ENCODE peak calls at places on chromosome 19, in seven cellular contexts. One of them, this sample, is unnamed.

GRCh38 chr19:14974488-14974887 is 5.2 kb downstream of the SLC1A6 start:
- DNase-seq in adrenal gland: no peak
- DNase-seq in stomach: no peak
- DNase-seq in brain microvascular endothelial cell: no peak
- DNase-seq in OCI-LY7: no peak
- DNase-seq in NCI-H2081: no peak
- DNase-seq in stimulated activated CD8-positive, alpha-beta memory T cell treated with anti-CD3 and anti-CD28 coated beads, Interleukin-2, amount 100 ng/mL, for 48 hours: no peak
- DNase-seq in this sample: no peak

GRCh38 chr19:50719566-50719965 is at the start of gene SHANK1:
- DNase-seq in stimulated activated CD8-positive, alpha-beta memory T cell treated with anti-CD3 and anti-CD28 coated beads, Interleukin-2, amount 100 ng/mL, for 48 hours: no peak
- DNase-seq in OCI-LY7: no peak
- DNase-seq in brain microvascular endothelial cell: no peak
- DNase-seq in stomach: no peak
- DNase-seq in adrenal gland: no peak
- DNase-seq in NCI-H2081: no peak
- DNase-seq in this sample: peak

GRCh38 chr19:32829345-32829896 is 40.1 kb downstream of the SLC7A9 start:
- DNase-seq in OCI-LY7: no peak
- DNase-seq in stomach: no peak
- DNase-seq in adrenal gland: no peak
- DNase-seq in stimulated activated CD8-positive, alpha-beta memory T cell treated with anti-CD3 and anti-CD28 coated beads, Interleukin-2, amount 100 ng/mL, for 48 hours: no peak
- DNase-seq in NCI-H2081: no peak
- DNase-seq in brain microvascular endothelial cell: no peak
- DNase-seq in this sample: no peak

GRCh38 chr19:29031216-29031615 is 181.7 kb downstream of the UQCRFS1 start:
- DNase-seq in NCI-H2081: no peak
- DNase-seq in stomach: no peak
- DNase-seq in brain microvascular endothelial cell: no peak
- DNase-seq in adrenal gland: no peak
- DNase-seq in OCI-LY7: no peak
- DNase-seq in stimulated activated CD8-positive, alpha-beta memory T cell treated with anti-CD3 and anti-CD28 coated beads, Interleukin-2, amount 100 ng/mL, for 48 hours: no peak
- DNase-seq in this sample: no peak

GRCh38 chr19:16022681-16023557 is 53.4 kb upstream of the TPM4 start:
- DNase-seq in brain microvascular endothelial cell: no peak
- DNase-seq in adrenal gland: no peak
- DNase-seq in NCI-H2081: no peak
- DNase-seq in stomach: no peak
- DNase-seq in stimulated activated CD8-positive, alpha-beta memory T cell treated with anti-CD3 and anti-CD28 coated beads, Interleukin-2, amount 100 ng/mL, for 48 hours: no peak
- DNase-seq in OCI-LY7: no peak
- DNase-seq in this sample: no peak

GRCh38 chr19:40735003-40735771 is 15.1 kb downstream of the ACTMAP start:
- DNase-seq in brain microvascular endothelial cell: no peak
- DNase-seq in OCI-LY7: no peak
- DNase-seq in NCI-H2081: no peak
- DNase-seq in stomach: no peak
- DNase-seq in stimulated activated CD8-positive, alpha-beta memory T cell treated with anti-CD3 and anti-CD28 coated beads, Interleukin-2, amount 100 ng/mL, for 48 hours: no peak
- DNase-seq in adrenal gland: no peak
- DNase-seq in this sample: no peak

GRCh38 chr19:6354098-6354674 is 7.1 kb upstream of the CLPP start:
- DNase-seq in NCI-H2081: no peak
- DNase-seq in adrenal gland: no peak
- DNase-seq in OCI-LY7: peak
- DNase-seq in brain microvascular endothelial cell: no peak
- DNase-seq in stomach: no peak
- DNase-seq in stimulated activated CD8-positive, alpha-beta memory T cell treated with anti-CD3 and anti-CD28 coated beads, Interleukin-2, amount 100 ng/mL, for 48 hours: no peak
- DNase-seq in this sample: no peak

GRCh38 chr19:35295792-35296462 is 4.0 kb downstream of the MAG start:
- DNase-seq in brain microvascular endothelial cell: no peak
- DNase-seq in stimulated activated CD8-positive, alpha-beta memory T cell treated with anti-CD3 and anti-CD28 coated beads, Interleukin-2, amount 100 ng/mL, for 48 hours: no peak
- DNase-seq in NCI-H2081: no peak
- DNase-seq in adrenal gland: no peak
- DNase-seq in stomach: no peak
- DNase-seq in OCI-LY7: peak
- DNase-seq in this sample: no peak

GRCh38 chr19:38555200-38555599 is 62.6 kb downstream of the MAP4K1 start:
- DNase-seq in stimulated activated CD8-positive, alpha-beta memory T cell treated with anti-CD3 and anti-CD28 coated beads, Interleukin-2, amount 100 ng/mL, for 48 hours: no peak
- DNase-seq in stomach: no peak
- DNase-seq in brain microvascular endothelial cell: no peak
- DNase-seq in OCI-LY7: no peak
- DNase-seq in NCI-H2081: no peak
- DNase-seq in adrenal gland: no peak
- DNase-seq in this sample: no peak

GRCh38 chr19:33409906-33410685 is 36.6 kb downstream of the CEBPG start:
- DNase-seq in adrenal gland: no peak
- DNase-seq in OCI-LY7: no peak
- DNase-seq in NCI-H2081: no peak
- DNase-seq in brain microvascular endothelial cell: no peak
- DNase-seq in stimulated activated CD8-positive, alpha-beta memory T cell treated with anti-CD3 and anti-CD28 coated beads, Interleukin-2, amount 100 ng/mL, for 48 hours: no peak
- DNase-seq in stomach: no peak
- DNase-seq in this sample: no peak

GRCh38 chr19:17942582-17943283 is 9.9 kb downstream of the CCDC124 start:
- DNase-seq in OCI-LY7: no peak
- DNase-seq in brain microvascular endothelial cell: no peak
- DNase-seq in stomach: no peak
- DNase-seq in NCI-H2081: no peak
- DNase-seq in adrenal gland: no peak
- DNase-seq in stimulated activated CD8-positive, alpha-beta memory T cell treated with anti-CD3 and anti-CD28 coated beads, Interleukin-2, amount 100 ng/mL, for 48 hours: no peak
- DNase-seq in this sample: no peak

GRCh38 chr19:51372649-51373504 is at the start of gene NKG7:
- DNase-seq in stimulated activated CD8-positive, alpha-beta memory T cell treated with anti-CD3 and anti-CD28 coated beads, Interleukin-2, amount 100 ng/mL, for 48 hours: no peak
- DNase-seq in stomach: no peak
- DNase-seq in OCI-LY7: peak
- DNase-seq in NCI-H2081: no peak
- DNase-seq in brain microvascular endothelial cell: no peak
- DNase-seq in adrenal gland: no peak
- DNase-seq in this sample: no peak

GRCh38 chr19:32675720-32676185 is at the start of gene RGS9BP:
- DNase-seq in OCI-LY7: no peak
- DNase-seq in stimulated activated CD8-positive, alpha-beta memory T cell treated with anti-CD3 and anti-CD28 coated beads, Interleukin-2, amount 100 ng/mL, for 48 hours: peak
- DNase-seq in stomach: peak
- DNase-seq in brain microvascular endothelial cell: peak
- DNase-seq in adrenal gland: peak
- DNase-seq in NCI-H2081: peak
- DNase-seq in this sample: no peak

GRCh38 chr19:1690570-1691307 is 38.3 kb upstream of the TCF3 start:
- DNase-seq in stomach: peak
- DNase-seq in adrenal gland: peak
- DNase-seq in OCI-LY7: peak
- DNase-seq in NCI-H2081: no peak
- DNase-seq in stimulated activated CD8-positive, alpha-beta memory T cell treated with anti-CD3 and anti-CD28 coated beads, Interleukin-2, amount 100 ng/mL, for 48 hours: peak
- DNase-seq in brain microvascular endothelial cell: no peak
- DNase-seq in this sample: no peak

GRCh38 chr19:9009935-9010651 is at the start of gene MUC16:
- DNase-seq in stomach: no peak
- DNase-seq in OCI-LY7: no peak
- DNase-seq in adrenal gland: no peak
- DNase-seq in NCI-H2081: no peak
- DNase-seq in brain microvascular endothelial cell: no peak
- DNase-seq in stimulated activated CD8-positive, alpha-beta memory T cell treated with anti-CD3 and anti-CD28 coated beads, Interleukin-2, amount 100 ng/mL, for 48 hours: no peak
- DNase-seq in this sample: no peak

GRCh38 chr19:51726049-51726448 is 2.3 kb upstream of the HAS1 start:
- DNase-seq in NCI-H2081: no peak
- DNase-seq in adrenal gland: no peak
- DNase-seq in brain microvascular endothelial cell: peak
- DNase-seq in stimulated activated CD8-positive, alpha-beta memory T cell treated with anti-CD3 and anti-CD28 coated beads, Interleukin-2, amount 100 ng/mL, for 48 hours: no peak
- DNase-seq in OCI-LY7: no peak
- DNase-seq in stomach: no peak
- DNase-seq in this sample: no peak

GRCh38 chr19:17873661-17874422 is 2.1 kb downstream of the SLC5A5 start:
- DNase-seq in OCI-LY7: peak
- DNase-seq in NCI-H2081: peak
- DNase-seq in adrenal gland: no peak
- DNase-seq in brain microvascular endothelial cell: no peak
- DNase-seq in stomach: peak
- DNase-seq in stimulated activated CD8-positive, alpha-beta memory T cell treated with anti-CD3 and anti-CD28 coated beads, Interleukin-2, amount 100 ng/mL, for 48 hours: no peak
- DNase-seq in this sample: no peak

GRCh38 chr19:14048439-14049153 is 13.3 kb downstream of the PALM3 start:
- DNase-seq in NCI-H2081: peak
- DNase-seq in adrenal gland: peak
- DNase-seq in stomach: peak
- DNase-seq in OCI-LY7: peak
- DNase-seq in stimulated activated CD8-positive, alpha-beta memory T cell treated with anti-CD3 and anti-CD28 coated beads, Interleukin-2, amount 100 ng/mL, for 48 hours: peak
- DNase-seq in brain microvascular endothelial cell: peak
- DNase-seq in this sample: peak